ENCODE peak calls at places on chromosomes 12 and 14, in nine cellular contexts. One of them, this sample, is unnamed.
A peak's percentile ranks its signal among the peaks of the same experiment; 100 is the strongest.

GRCh38 chr14:28676481-28676880 is 90.1 kb upstream of the FOXG1 start:
- DNase-seq in HCT116: no peak
- DNase-seq in mesendoderm: peak; percentile 42
- DNase-seq in COR-L47: no peak
- DNase-seq in nucleus accumbens: no peak
- DNase-seq in stimulated activated CD8-positive, alpha-beta memory T cell treated with anti-CD3 and anti-CD28 coated beads, Interleukin-2, amount 100 ng/mL, for 1 hour: no peak
- DNase-seq in HCEC 1CT: peak; percentile 97
- DNase-seq in A549: no peak
- DNase-seq in stimulated activated CD4-positive, alpha-beta T cell treated with anti-CD3 and anti-CD28 coated beads, Interleukin-1b, Interleukin-23, amount 100 ng/mL, for 4 hours: no peak
- DNase-seq in this sample: no peak

GRCh38 chr12:70255311-70255710 is 12.1 kb downstream of the CNOT2 start:
- DNase-seq in HCT116: no peak
- DNase-seq in mesendoderm: no peak
- DNase-seq in COR-L47: no peak
- DNase-seq in nucleus accumbens: no peak
- DNase-seq in stimulated activated CD8-positive, alpha-beta memory T cell treated with anti-CD3 and anti-CD28 coated beads, Interleukin-2, amount 100 ng/mL, for 1 hour: no peak
- DNase-seq in HCEC 1CT: peak; percentile 38
- DNase-seq in A549: no peak
- DNase-seq in stimulated activated CD4-positive, alpha-beta T cell treated with anti-CD3 and anti-CD28 coated beads, Interleukin-1b, Interleukin-23, amount 100 ng/mL, for 4 hours: no peak
- DNase-seq in this sample: no peak

GRCh38 chr12:131783915-131784541 is 44.2 kb upstream of the MMP17 start:
- DNase-seq in HCT116: peak; percentile 73
- DNase-seq in mesendoderm: peak; percentile 90
- DNase-seq in COR-L47: no peak
- DNase-seq in nucleus accumbens: no peak
- DNase-seq in stimulated activated CD8-positive, alpha-beta memory T cell treated with anti-CD3 and anti-CD28 coated beads, Interleukin-2, amount 100 ng/mL, for 1 hour: no peak
- DNase-seq in HCEC 1CT: peak; percentile 93
- DNase-seq in A549: peak; percentile 62
- DNase-seq in stimulated activated CD4-positive, alpha-beta T cell treated with anti-CD3 and anti-CD28 coated beads, Interleukin-1b, Interleukin-23, amount 100 ng/mL, for 4 hours: no peak
- DNase-seq in this sample: peak; percentile 83

GRCh38 chr14:68231832-68232642 is 412.5 kb downstream of the RAD51B start:
- DNase-seq in HCT116: no peak
- DNase-seq in mesendoderm: no peak
- DNase-seq in COR-L47: no peak
- DNase-seq in nucleus accumbens: no peak
- DNase-seq in stimulated activated CD8-positive, alpha-beta memory T cell treated with anti-CD3 and anti-CD28 coated beads, Interleukin-2, amount 100 ng/mL, for 1 hour: no peak
- DNase-seq in HCEC 1CT: peak; percentile 68
- DNase-seq in A549: no peak
- DNase-seq in stimulated activated CD4-positive, alpha-beta T cell treated with anti-CD3 and anti-CD28 coated beads, Interleukin-1b, Interleukin-23, amount 100 ng/mL, for 4 hours: no peak
- DNase-seq in this sample: no peak

GRCh38 chr12:20183563-20183962 is 184.8 kb upstream of the PDE3A start:
- DNase-seq in HCT116: no peak
- DNase-seq in mesendoderm: no peak
- DNase-seq in COR-L47: no peak
- DNase-seq in nucleus accumbens: no peak
- DNase-seq in stimulated activated CD8-positive, alpha-beta memory T cell treated with anti-CD3 and anti-CD28 coated beads, Interleukin-2, amount 100 ng/mL, for 1 hour: no peak
- DNase-seq in HCEC 1CT: no peak
- DNase-seq in A549: no peak
- DNase-seq in stimulated activated CD4-positive, alpha-beta T cell treated with anti-CD3 and anti-CD28 coated beads, Interleukin-1b, Interleukin-23, amount 100 ng/mL, for 4 hours: no peak
- DNase-seq in this sample: no peak

GRCh38 chr14:103141117-103141796 is 18.0 kb downstream of the TNFAIP2 start:
- DNase-seq in HCT116: peak; percentile 73
- DNase-seq in mesendoderm: peak; percentile 87
- DNase-seq in COR-L47: peak; percentile 83
- DNase-seq in nucleus accumbens: no peak
- DNase-seq in stimulated activated CD8-positive, alpha-beta memory T cell treated with anti-CD3 and anti-CD28 coated beads, Interleukin-2, amount 100 ng/mL, for 1 hour: no peak
- DNase-seq in HCEC 1CT: peak; percentile 22
- DNase-seq in A549: peak; percentile 71
- DNase-seq in stimulated activated CD4-positive, alpha-beta T cell treated with anti-CD3 and anti-CD28 coated beads, Interleukin-1b, Interleukin-23, amount 100 ng/mL, for 4 hours: no peak
- DNase-seq in this sample: peak; percentile 94

GRCh38 chr12:40002178-40003169 is 103.4 kb downstream of the SLC2A13 start:
- DNase-seq in HCT116: no peak
- DNase-seq in mesendoderm: no peak
- DNase-seq in COR-L47: no peak
- DNase-seq in nucleus accumbens: no peak
- DNase-seq in stimulated activated CD8-positive, alpha-beta memory T cell treated with anti-CD3 and anti-CD28 coated beads, Interleukin-2, amount 100 ng/mL, for 1 hour: no peak
- DNase-seq in HCEC 1CT: peak; percentile 15
- DNase-seq in A549: peak; percentile 38
- DNase-seq in stimulated activated CD4-positive, alpha-beta T cell treated with anti-CD3 and anti-CD28 coated beads, Interleukin-1b, Interleukin-23, amount 100 ng/mL, for 4 hours: no peak
- DNase-seq in this sample: no peak

GRCh38 chr12:69987453-69988102 is 162.6 kb downstream of the MYRFL start:
- DNase-seq in HCT116: peak; percentile 75
- DNase-seq in mesendoderm: peak; percentile 73
- DNase-seq in COR-L47: no peak
- DNase-seq in nucleus accumbens: no peak
- DNase-seq in stimulated activated CD8-positive, alpha-beta memory T cell treated with anti-CD3 and anti-CD28 coated beads, Interleukin-2, amount 100 ng/mL, for 1 hour: no peak
- DNase-seq in HCEC 1CT: peak; percentile 89
- DNase-seq in A549: peak; percentile 25
- DNase-seq in stimulated activated CD4-positive, alpha-beta T cell treated with anti-CD3 and anti-CD28 coated beads, Interleukin-1b, Interleukin-23, amount 100 ng/mL, for 4 hours: no peak
- DNase-seq in this sample: no peak

GRCh38 chr12:31259136-31259881 is 66.6 kb downstream of the SINHCAF start:
- DNase-seq in HCT116: no peak
- DNase-seq in mesendoderm: no peak
- DNase-seq in COR-L47: no peak
- DNase-seq in nucleus accumbens: no peak
- DNase-seq in stimulated activated CD8-positive, alpha-beta memory T cell treated with anti-CD3 and anti-CD28 coated beads, Interleukin-2, amount 100 ng/mL, for 1 hour: no peak
- DNase-seq in HCEC 1CT: no peak
- DNase-seq in A549: no peak
- DNase-seq in stimulated activated CD4-positive, alpha-beta T cell treated with anti-CD3 and anti-CD28 coated beads, Interleukin-1b, Interleukin-23, amount 100 ng/mL, for 4 hours: no peak
- DNase-seq in this sample: peak; percentile 14

GRCh38 chr12:109927622-109928021 is 27.5 kb downstream of the TCHP start:
- DNase-seq in HCT116: peak; percentile 28
- DNase-seq in mesendoderm: peak; percentile 57
- DNase-seq in COR-L47: peak; percentile 31
- DNase-seq in nucleus accumbens: no peak
- DNase-seq in stimulated activated CD8-positive, alpha-beta memory T cell treated with anti-CD3 and anti-CD28 coated beads, Interleukin-2, amount 100 ng/mL, for 1 hour: peak; percentile 1
- DNase-seq in HCEC 1CT: peak; percentile 55
- DNase-seq in A549: peak; percentile 78
- DNase-seq in stimulated activated CD4-positive, alpha-beta T cell treated with anti-CD3 and anti-CD28 coated beads, Interleukin-1b, Interleukin-23, amount 100 ng/mL, for 4 hours: peak; percentile 22
- DNase-seq in this sample: peak; percentile 85

GRCh38 chr12:132717531-132718387 is 7.1 kb downstream of the PGAM5 start:
- DNase-seq in HCT116: no peak
- DNase-seq in mesendoderm: peak; percentile 29
- DNase-seq in COR-L47: no peak
- DNase-seq in nucleus accumbens: no peak
- DNase-seq in stimulated activated CD8-positive, alpha-beta memory T cell treated with anti-CD3 and anti-CD28 coated beads, Interleukin-2, amount 100 ng/mL, for 1 hour: no peak
- DNase-seq in HCEC 1CT: no peak
- DNase-seq in A549: no peak
- DNase-seq in stimulated activated CD4-positive, alpha-beta T cell treated with anti-CD3 and anti-CD28 coated beads, Interleukin-1b, Interleukin-23, amount 100 ng/mL, for 4 hours: no peak
- DNase-seq in this sample: peak; percentile 69